ENCODE peak calls at places on chromosomes 7 and 10, in four cellular contexts. D, Z, A and R are unnamed samples.

GRCh38 chr10:19200211-19200610 is 151.6 kb downstream of the MALRD1 start:
- DNase-seq in D (no peak), Z (no peak), A (no peak), R (no peak)

GRCh38 chr10:72308320-72308987 is 34.7 kb downstream of the DDIT4 start:
- DNase-seq in A (no peak), Z (peak), D (peak), R (peak)

GRCh38 chr10:29177266-29177832 is 111.5 kb upstream of the LYZL1 start:
- DNase-seq in D (no peak), A (no peak), Z (no peak), R (no peak)

GRCh38 chr7:104962781-104963180 is 51.2 kb upstream of the KMT2E start:
- DNase-seq in Z (no peak), A (no peak), D (no peak), R (no peak)

GRCh38 chr10:23693398-23693797 is 254.5 kb downstream of the OTUD1 start:
- DNase-seq in A (no peak), Z (no peak), D (no peak), R (no peak)

GRCh38 chr7:46679671-46680070 is 758.6 kb upstream of the IGFBP3 start:
- DNase-seq in A (no peak), D (no peak), Z (no peak), R (no peak)

GRCh38 chr7:24970676-24971075 is 9.3 kb downstream of the OSBPL3 start:
- DNase-seq in D (no peak), A (no peak), Z (peak), R (peak)

GRCh38 chr7:25694690-25695089 is 457.3 kb upstream of the NFE2L3 start:
- DNase-seq in D (no peak), Z (no peak), A (no peak), R (no peak)

GRCh38 chr10:61067683-61068336 is 123.8 kb upstream of the RHOBTB1 start:
- DNase-seq in A (no peak), D (no peak), Z (no peak), R (no peak)

GRCh38 chr7:120695848-120696247 is 162.1 kb downstream of the TSPAN12 start:
- DNase-seq in Z (no peak), A (no peak), D (no peak), R (no peak)

GRCh38 chr10:123142701-123143161 is 5.2 kb upstream of the HMX2 start:
- DNase-seq in A (no peak), Z (no peak), D (no peak), R (no peak)

GRCh38 chr10:19488592-19489280 is 327.5 kb upstream of the PLXDC2 start:
- DNase-seq in A (no peak), Z (no peak), D (peak), R (no peak)

GRCh38 chr7:80488851-80489370 is 23.0 kb downstream of the GNAT3 start:
- DNase-seq in D (no peak), Z (no peak), A (no peak), R (peak)

GRCh38 chr7:46257766-46258448 is 336.8 kb upstream of the IGFBP3 start:
- DNase-seq in D (no peak), A (no peak), Z (peak), R (peak)

GRCh38 chr7:151172273-151173141 is 5.0 kb upstream of the GBX1 start:
- DNase-seq in D (peak), Z (peak), A (peak), R (peak)

GRCh38 chr10:96960872-96961271 is 128.8 kb downstream of the LCOR start:
- DNase-seq in A (no peak), D (no peak), Z (no peak), R (no peak)

GRCh38 chr7:1743481-1744230 is 73.6 kb downstream of the ELFN1 start:
- DNase-seq in A (no peak), D (no peak), Z (no peak), R (no peak)

GRCh38 chr7:31882187-31882586 is 188.0 kb downstream of the PDE1C start:
- DNase-seq in Z (peak), A (no peak), D (no peak), R (peak)

GRCh38 chr7:47458486-47458885 is 123.4 kb downstream of the TNS3 start:
- DNase-seq in Z (no peak), D (no peak), A (no peak), R (no peak)

GRCh38 chr7:96997512-96998032 is 7.8 kb upstream of the DLX6 start:
- DNase-seq in D (no peak), A (no peak), Z (no peak), R (no peak)

GRCh38 chr7:95104739-95105138 is 197.3 kb downstream of the PPP1R9A start:
- DNase-seq in A (no peak), D (no peak), Z (peak), R (peak)